ENCODE peak calls at places on chromosomes 6 and 20, in five cellular contexts. N is hepatic stellate cell; S is naive thymus-derived CD4-positive, alpha-beta T cell; U is mammary epithelial cell; K is psoas muscle. C is an unnamed sample.

GRCh38 chr6:93721386-93722048 is 302.2 kb upstream of the EPHA7 start:
- DNase-seq in U (no peak), K (no peak), S (no peak), N (peak; percentile 2), C (no peak)

GRCh38 chr6:25629202-25629584 is 22.8 kb upstream of the SCGN start:
- DNase-seq in S (no peak), N (no peak), K (no peak), U (no peak), C (no peak)

GRCh38 chr6:149015224-149015876 is 268.5 kb downstream of the UST start:
- DNase-seq in U (no peak), K (no peak), N (no peak), S (no peak), C (no peak)

GRCh38 chr20:2283706-2284423 is 11.9 kb upstream of the TGM3 start:
- DNase-seq in N (no peak), K (no peak), S (no peak), U (peak; percentile 77), C (no peak)

GRCh38 chr6:29702519-29703103 is 20.6 kb upstream of the HLA-F start:
- DNase-seq in N (peak; percentile 44), S (peak; percentile 78), U (peak; percentile 35), K (no peak), C (peak; percentile 31)

GRCh38 chr20:431012-431904 is 23.2 kb downstream of the RBCK1 start:
- DNase-seq in K (peak; percentile 53), N (peak; percentile 75), S (peak; percentile 25), U (peak; percentile 30), C (no peak)

GRCh38 chr6:85354761-85355618 is 94.9 kb upstream of the NT5E start:
- DNase-seq in N (peak; percentile 22), K (peak; percentile 67), U (peak; percentile 64), S (peak; percentile 63), C (peak; percentile 56)

GRCh38 chr6:18055714-18056382 is 66.6 kb downstream of the NHLRC1 start:
- DNase-seq in S (no peak), N (no peak), K (no peak), U (peak; percentile 67), C (no peak)

GRCh38 chr6:38027685-38028373 is 208.3 kb downstream of the ZFAND3 start:
- DNase-seq in K (no peak), S (no peak), N (no peak), U (no peak), C (peak; percentile 21)

GRCh38 chr6:17450825-17451224 is 57.4 kb downstream of the CAP2 start:
- DNase-seq in N (no peak), K (no peak), S (no peak), U (no peak), C (no peak)

GRCh38 chr6:111642463-111643158 is 36.9 kb upstream of the TRAF3IP2 start:
- DNase-seq in N (peak; percentile 68), S (no peak), U (peak; percentile 65), K (peak; percentile 59), C (no peak)

GRCh38 chr20:37361336-37361735 is 15.4 kb downstream of the SRC start:
- DNase-seq in N (no peak), K (no peak), S (no peak), U (no peak), C (no peak)

GRCh38 chr20:33033381-33033780 is 1.9 kb downstream of the BPIFB6 start:
- DNase-seq in N (no peak), U (no peak), K (no peak), S (no peak), C (no peak)

GRCh38 chr6:15297895-15298590 is 52.2 kb downstream of the JARID2 start:
- DNase-seq in K (no peak), U (no peak), N (no peak), S (no peak), C (no peak)

GRCh38 chr6:7047071-7047470 is 60.7 kb upstream of the RREB1 start:
- DNase-seq in K (no peak), U (no peak), N (no peak), S (no peak), C (no peak)

GRCh38 chr6:68718379-68719073 is 83.4 kb downstream of the ADGRB3 start:
- DNase-seq in K (no peak), N (no peak), S (no peak), U (no peak), C (no peak)

GRCh38 chr6:28863607-28864320 is 60.0 kb downstream of the TRIM27 start:
- DNase-seq in S (peak; percentile 92), N (peak; percentile 58), K (peak; percentile 46), U (peak; percentile 76), C (peak; percentile 88)

GRCh38 chr20:50242548-50242862 is 51.9 kb downstream of the CEBPB start:
- DNase-seq in K (no peak), S (no peak), N (no peak), U (no peak), C (no peak)

GRCh38 chr6:3746696-3747095 is 4.8 kb downstream of the PXDC1 start:
- DNase-seq in S (no peak), K (no peak), N (no peak), U (no peak), C (no peak)

C was measured in CD4-positive, CD25-positive, alpha-beta regulatory T cell.